ENCODE peak calls at places on chromosomes 7 and 10, in four cellular contexts. P, G, S and C are unnamed samples.

GRCh38 chr7:75946207-75946855 is 31.4 kb downstream of the POR start:
- DNase-seq in G (no peak), S (no peak), P (no peak), C (no peak)

GRCh38 chr7:39921505-39922250 is 28.4 kb upstream of the CDK13 start:
- DNase-seq in S (no peak), G (no peak), P (no peak), C (no peak)

GRCh38 chr7:143882611-143883078 is 19.3 kb downstream of the TCAF1 start:
- DNase-seq in S (peak), G (peak), P (no peak), C (peak)

GRCh38 chr10:3735175-3735574 is 49.8 kb downstream of the KLF6 start:
- DNase-seq in P (no peak), S (no peak), G (no peak), C (no peak)

GRCh38 chr7:50657341-50657873 is 92.2 kb upstream of the DDC start:
- DNase-seq in S (no peak), P (peak), G (no peak), C (no peak)

GRCh38 chr10:32970910-32971309 is 12.9 kb upstream of the ITGB1 start:
- DNase-seq in G (no peak), S (peak), P (no peak), C (peak)

GRCh38 chr10:36534471-36535002 is 590.9 kb upstream of the ANKRD30A start:
- DNase-seq in G (no peak), P (peak), S (no peak), C (no peak)

GRCh38 chr7:157391036-157391710 is 54.4 kb downstream of the DNAJB6 start:
- DNase-seq in P (no peak), G (no peak), S (no peak), C (no peak)

GRCh38 chr7:151433721-151434400 is 6.1 kb downstream of the CRYGN start:
- DNase-seq in S (peak), G (peak), P (no peak), C (no peak)

GRCh38 chr7:5143935-5144903 is 45.8 kb upstream of the WIPI2 start:
- DNase-seq in G (no peak), S (peak), P (no peak), C (peak)

GRCh38 chr7:155647302-155647701 is 2.8 kb downstream of the RBM33 start:
- DNase-seq in S (no peak), P (no peak), G (no peak), C (no peak)

GRCh38 chr10:74792726-74793125 is 33.7 kb upstream of the KAT6B start:
- DNase-seq in S (no peak), P (no peak), G (no peak), C (no peak)

GRCh38 chr7:155124706-155125105 is 54.6 kb downstream of the HTR5A start:
- DNase-seq in G (no peak), P (no peak), S (no peak), C (peak)

GRCh38 chr7:99389772-99390171 is 15.2 kb downstream of the ARPC1B start:
- DNase-seq in G (no peak), S (no peak), P (no peak), C (no peak)

GRCh38 chr7:19522486-19522885 is 186.4 kb downstream of the POLR1F start:
- DNase-seq in S (no peak), G (no peak), P (peak), C (no peak)

GRCh38 chr10:14146501-14146900 is 184.2 kb downstream of the FRMD4A start:
- DNase-seq in P (no peak), S (no peak), G (no peak), C (no peak)

DNA sequence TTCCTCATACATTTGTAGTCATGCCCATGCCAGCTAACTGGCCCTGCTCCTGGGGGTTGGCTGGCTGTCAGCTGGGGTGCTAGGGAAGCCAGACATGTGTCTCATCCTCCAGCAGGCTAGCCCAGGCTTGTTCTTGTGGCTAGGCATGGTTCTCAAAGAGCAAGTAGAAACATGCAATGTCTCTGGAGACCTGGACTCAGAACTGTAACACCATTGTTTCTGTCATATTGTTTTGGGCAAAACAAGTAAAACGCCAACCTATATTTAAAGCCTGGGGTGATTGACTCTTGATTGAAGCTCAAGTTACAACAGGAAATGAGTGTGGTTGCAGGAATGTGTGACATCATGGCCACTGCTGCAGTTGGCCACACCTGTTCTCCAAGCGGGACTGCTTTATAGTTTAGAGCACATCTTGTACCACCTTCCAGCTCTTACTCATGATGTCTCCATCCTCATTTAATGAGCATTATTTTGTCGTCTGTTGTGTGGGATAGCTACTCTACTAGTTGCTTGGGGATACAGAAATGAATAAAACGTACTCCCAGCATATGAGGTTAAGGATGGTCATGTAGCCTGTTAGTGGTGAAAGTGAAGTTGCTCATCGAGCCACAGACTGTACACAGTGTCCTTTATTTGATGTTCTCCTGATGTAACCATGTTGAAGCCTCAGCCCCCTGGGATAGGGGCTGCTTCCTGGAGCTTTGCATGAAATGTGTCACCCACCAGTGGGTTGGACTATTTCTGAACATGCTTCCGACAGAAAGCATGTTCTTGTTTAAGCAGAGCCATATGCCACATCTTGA is 168.4 kb downstream of the SORCS3 start:
- DNase-seq in P (no peak), G (no peak), S (no peak), C (no peak)
- TF ChIP-seq CTCF in P (no peak), G (no peak), S (no peak), C (no peak)

DNA sequence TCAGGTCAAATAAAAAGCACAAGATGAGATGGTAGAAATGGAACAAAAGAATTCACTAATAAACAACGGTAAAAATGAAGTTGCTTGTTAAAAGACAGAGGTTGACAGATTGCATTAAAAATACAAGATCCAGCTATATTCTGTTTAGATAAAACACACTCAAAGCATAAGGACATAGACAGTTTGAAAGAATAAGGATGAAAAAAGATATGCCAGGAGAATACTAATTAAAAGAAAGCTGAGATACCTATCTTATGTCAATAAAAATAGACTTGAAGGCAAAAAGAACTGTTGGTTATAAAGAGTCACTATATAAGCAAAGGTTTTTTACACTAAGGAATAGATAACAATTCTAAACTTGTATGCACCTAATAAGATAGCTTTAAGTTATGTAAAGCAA is 105.3 kb downstream of the GPR158 start:
- DNase-seq in S (no peak), P (no peak), G (no peak), C (no peak)
- TF ChIP-seq CTCF in S (no peak), P (no peak), G (no peak), C (no peak)

DNA sequence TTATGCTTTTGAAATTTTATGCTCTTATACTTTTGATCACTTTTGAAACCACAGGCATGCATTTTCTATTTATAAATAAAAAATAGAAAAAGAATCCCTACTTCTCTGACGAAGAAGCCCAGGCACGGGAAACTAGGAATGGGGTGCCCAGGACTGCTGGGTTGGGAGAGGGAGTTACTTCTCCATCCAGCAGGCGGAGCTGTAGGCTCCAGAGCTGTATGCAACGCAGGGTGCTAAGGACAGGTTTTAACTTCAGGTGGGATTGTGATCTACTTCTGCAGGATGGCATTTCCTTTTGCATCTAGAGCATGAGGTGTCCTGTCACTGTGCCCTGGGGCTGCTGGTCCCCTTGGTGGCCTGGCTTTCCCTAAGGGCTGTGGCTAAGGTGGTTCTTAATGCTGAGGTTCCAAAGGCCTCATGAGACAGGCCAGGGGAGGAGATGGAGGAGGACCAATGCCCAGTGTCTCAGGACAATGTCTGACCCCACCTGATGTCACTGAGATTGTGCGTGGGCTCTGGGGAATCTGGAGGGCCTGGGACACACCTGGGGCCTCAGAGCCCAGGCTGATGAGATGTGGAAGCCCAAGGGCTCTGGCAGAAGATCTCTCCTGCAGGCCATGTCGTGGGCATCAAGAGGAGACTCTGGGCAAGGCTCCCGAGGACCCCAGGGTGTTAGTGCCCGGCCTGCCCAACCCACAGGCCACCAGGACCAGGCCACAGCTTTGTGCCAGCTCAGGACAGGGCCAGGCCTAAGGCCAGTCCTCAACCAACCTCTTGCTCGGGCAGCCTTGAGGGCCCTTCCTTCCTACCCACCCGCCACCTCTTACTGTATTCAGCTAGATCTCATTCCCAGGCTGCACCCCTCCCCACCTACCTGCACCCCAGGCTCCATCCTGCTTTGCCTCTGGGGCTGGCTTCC is 507 bp downstream of the CCDC201 start:
- DNase-seq in P (no peak), S (no peak), G (no peak), C (no peak)
- TF ChIP-seq CTCF in P (peak), S (peak), G (peak), C (peak)

GRCh38 chr10:9018161-9018843 is 963.8 kb downstream of the GATA3 start:
- DNase-seq in P (no peak), G (no peak), S (no peak), C (no peak)

GRCh38 chr10:9012312-9012711 is 957.8 kb downstream of the GATA3 start:
- DNase-seq in P (no peak), S (no peak), G (no peak), C (no peak)

GRCh38 chr10:9016930-9017329 is 962.4 kb downstream of the GATA3 start:
- DNase-seq in S (no peak), P (no peak), G (no peak), C (no peak)

GRCh38 chr10:9018844-9019173 is 964.3 kb downstream of the GATA3 start:
- DNase-seq in S (no peak), P (no peak), G (no peak), C (no peak)

GRCh38 chr10:9015005-9015404 is 960.5 kb downstream of the GATA3 start:
- DNase-seq in S (no peak), G (no peak), P (no peak), C (no peak)
- TF ChIP-seq CTCF in S (no peak), G (no peak), P (no peak), C (no peak)

GRCh38 chr7:28754027-28754426 is 204.1 kb downstream of the TRIL start:
- DNase-seq in G (no peak), P (no peak), S (peak), C (peak)
- TF ChIP-seq CTCF in G (no peak), P (no peak), S (no peak), C (no peak)

GRCh38 chr7:129222064-129222463 is 2.8 kb upstream of the AHCYL2 start:
- DNase-seq in G (no peak), S (no peak), P (no peak), C (no peak)

GRCh38 chr7:129212596-129212995 is 12.2 kb upstream of the AHCYL2 start:
- DNase-seq in P (no peak), G (no peak), S (no peak), C (no peak)

GRCh38 chr7:129213828-129214227 is 11.0 kb upstream of the AHCYL2 start:
- DNase-seq in G (no peak), S (peak), P (no peak), C (no peak)

GRCh38 chr7:129224251-129225205 is at the start of gene AHCYL2:
- DNase-seq in G (peak), P (peak), S (peak), C (peak)

DNA sequence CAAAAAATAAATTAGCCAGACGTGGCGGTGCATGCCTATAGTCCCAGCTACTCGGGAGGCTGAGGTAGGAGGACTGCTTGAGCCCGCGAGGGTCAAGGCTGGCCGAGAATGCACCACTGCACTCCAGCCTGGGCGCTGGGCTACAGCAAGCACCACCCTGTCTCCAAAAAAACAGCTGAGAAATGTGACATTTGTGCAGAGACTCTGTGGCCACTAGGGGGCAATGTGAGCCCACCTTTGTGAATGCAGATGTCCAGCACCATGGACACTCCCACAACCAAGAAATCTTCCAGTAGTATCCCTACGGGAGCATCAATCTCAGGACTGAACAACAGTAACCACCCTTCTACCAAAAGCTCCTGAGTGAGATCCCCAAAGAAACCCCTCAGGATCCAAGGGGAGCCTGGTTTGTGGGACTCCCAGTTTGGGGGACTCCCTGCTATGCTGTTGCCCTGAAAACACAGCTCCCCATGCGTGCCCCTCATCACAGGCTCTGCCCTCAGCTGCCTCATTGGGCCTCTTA is 6.3 kb upstream of the AHCYL2 start:
- DNase-seq in P (peak), G (peak), S (peak), C (peak)
- TF ChIP-seq CTCF in P (peak), G (peak), S (peak), C (peak)